ENCODE peak calls at places on chromosomes 3 and 15, in five cellular contexts. B is BE2C; U is left colon; O is activated naive CD4-positive, alpha-beta T cell treated with anti-CD3 and anti-CD28 coated beads, Interleukin-2, amount 10 ng/mL, durations not matched to agents 7 days and 5 days; C is NCI-H1105 treated with DMSO at 0.1 percent for 48 hours. R is an unnamed sample.

GRCh38 chr3:179971280-179971679 is 65.5 kb downstream of the PEX5L start:
- DNase-seq in U (no peak), C (peak), O (no peak), B (no peak), R (no peak)

GRCh38 chr15:84810073-84810840 is 6.9 kb upstream of the ALPK3 start:
- DNase-seq in B (no peak), C (no peak), O (no peak), U (no peak), R (no peak)

GRCh38 chr3:70749122-70749521 is 436.7 kb upstream of the MDFIC2 start:
- DNase-seq in C (no peak), U (no peak), O (no peak), B (no peak), R (no peak)

GRCh38 chr3:151835751-151836550 is 22.0 kb downstream of the AADAC start:
- DNase-seq in O (no peak), C (no peak), B (no peak), U (no peak), R (peak)

GRCh38 chr15:39404767-39405173 is 176.1 kb upstream of the THBS1 start:
- DNase-seq in B (no peak), C (no peak), O (no peak), U (no peak), R (no peak)

GRCh38 chr3:42499478-42499871 is 3.0 kb upstream of the VIPR1 start:
- DNase-seq in O (no peak), B (no peak), C (no peak), U (no peak), R (no peak)

GRCh38 chr3:102238362-102238761 is 196.5 kb upstream of the ZPLD1 start:
- DNase-seq in C (no peak), O (no peak), B (no peak), U (no peak), R (no peak)

GRCh38 chr3:47907784-47908183 is 104.8 kb downstream of the DHX30 start:
- DNase-seq in B (no peak), O (no peak), C (no peak), U (no peak), R (no peak)

GRCh38 chr15:83835384-83836010 is 181.6 kb downstream of the ADAMTSL3 start:
- DNase-seq in B (no peak), C (no peak), O (no peak), U (no peak), R (no peak)

GRCh38 chr15:90268415-90268814 is 2.9 kb downstream of the NGRN start:
- DNase-seq in O (no peak), C (no peak), B (no peak), U (no peak), R (no peak)

GRCh38 chr15:29621626-29622025 is 200.6 kb downstream of the TJP1 start:
- DNase-seq in U (no peak), C (no peak), O (no peak), B (no peak), R (no peak)

GRCh38 chr15:76844096-76844495 is 61.0 kb downstream of the SCAPER start:
- DNase-seq in O (no peak), B (no peak), C (no peak), U (no peak), R (no peak)

GRCh38 chr15:62026707-62027565 is 33.3 kb downstream of the VPS13C start:
- DNase-seq in U (no peak), B (no peak), O (no peak), C (no peak), R (no peak)

GRCh38 chr3:6062226-6063187 is 798.4 kb upstream of the GRM7 start:
- DNase-seq in O (no peak), B (no peak), C (no peak), U (no peak), R (peak)

GRCh38 chr3:79521221-79521848 is 246.5 kb downstream of the ROBO1 start:
- DNase-seq in O (no peak), C (peak), B (peak), U (no peak), R (peak)

GRCh38 chr3:45659661-45660566 is 29.3 kb upstream of the SACM1L start:
- DNase-seq in U (peak), B (peak), C (no peak), O (peak), R (peak)

GRCh38 chr15:85837011-85837433 is 42.3 kb upstream of the KLHL25 start:
- DNase-seq in C (no peak), B (no peak), O (no peak), U (peak), R (no peak)

GRCh38 chr3:138747229-138747628 is 87.5 kb downstream of the PIK3CB start:
- DNase-seq in U (no peak), B (no peak), O (no peak), C (peak), R (no peak)

GRCh38 chr3:183244219-183244618 is 8.8 kb upstream of the B3GNT5 start:
- DNase-seq in O (no peak), C (no peak), B (no peak), U (peak), R (no peak)

GRCh38 chr3:177498037-177498857 is 301.0 kb upstream of the TBL1XR1 start:
- DNase-seq in C (no peak), O (no peak), U (no peak), B (no peak), R (no peak)

GRCh38 chr3:134326760-134327593 is 47.3 kb downstream of the AMOTL2 start:
- DNase-seq in O (no peak), C (no peak), B (no peak), U (no peak), R (no peak)

GRCh38 chr15:90318591-90318990 is 33.5 kb upstream of the ZNF774 start:
- DNase-seq in B (no peak), O (no peak), U (no peak), C (no peak), R (no peak)

GRCh38 chr3:71583569-71584215 is at the start of gene FOXP1:
- DNase-seq in O (peak), B (peak), U (peak), C (peak), R (peak)

GRCh38 chr3:23113455-23114171 is 89.5 kb upstream of the UBE2E2 start:
- DNase-seq in U (no peak), B (no peak), C (no peak), O (no peak), R (no peak)

GRCh38 chr3:99186016-99186415 is 284.5 kb upstream of the DCBLD2 start:
- DNase-seq in C (no peak), B (no peak), U (no peak), O (no peak), R (no peak)

GRCh38 chr3:17979248-17979647 is 236.8 kb upstream of the TBC1D5 start:
- DNase-seq in U (peak), B (no peak), C (no peak), O (no peak), R (peak)

GRCh38 chr3:46419816-46420215 is 12.8 kb downstream of the CCRL2 start:
- DNase-seq in B (no peak), U (no peak), C (no peak), O (no peak), R (no peak)

GRCh38 chr3:40299721-40300335 is 9.7 kb upstream of the EIF1B start:
- DNase-seq in O (no peak), C (no peak), U (no peak), B (no peak), R (no peak)

GRCh38 chr3:132254076-132254755 is 63.0 kb upstream of the ACP3 start:
- DNase-seq in C (no peak), U (no peak), O (no peak), B (no peak), R (no peak)

GRCh38 chr15:78695849-78696248 is 54.8 kb upstream of the CHRNB4 start:
- DNase-seq in U (no peak), B (peak), O (no peak), C (no peak), R (no peak)

GRCh38 chr3:42057561-42058211 is 33.5 kb upstream of the TRAK1 start:
- DNase-seq in C (no peak), U (no peak), O (no peak), B (no peak), R (no peak)

GRCh38 chr3:8238434-8238833 is 263.2 kb upstream of the LMCD1 start:
- DNase-seq in C (no peak), B (no peak), O (no peak), U (no peak), R (no peak)

GRCh38 chr15:59680870-59681269 is 8.2 kb downstream of the BNIP2 start:
- DNase-seq in B (no peak), U (no peak), O (no peak), C (no peak), R (no peak)

GRCh38 chr15:48176957-48177356 is 1.1 kb downstream of the MYEF2 start:
- DNase-seq in U (no peak), B (no peak), O (no peak), C (no peak), R (no peak)

GRCh38 chr3:132180337-132180791 is 136.8 kb upstream of the ACP3 start:
- DNase-seq in O (no peak), C (peak), U (no peak), B (peak), R (peak)